ENCODE peak calls at places on chromosomes 4 and X, in nine cellular contexts. Q is HEK293T; S is M059J; N is HuH-7.5; G is NCI-H2171 treated with DMSO at 0.1 percent for 48 hours; M is COR-L47; C is type B pancreatic cell; H is SW480; A is stimulated activated CD4-positive, alpha-beta T cell treated with anti-CD3 and anti-CD28 coated beads, Interleukin-1b, Interleukin-23, amount 100 ng/mL, for 24 hours. I is an unnamed sample.

GRCh38 chrX:124534530-124534929 is 188.2 kb downstream of the SH2D1A start:
- DNase-seq in Q (no peak), S (no peak), N (no peak), G (no peak), M (no peak), C (no peak), H (no peak), A (no peak), I (no peak)

GRCh38 chr4:69044247-69044646 is 52.0 kb upstream of the UGT2B7 start:
- DNase-seq in Q (no peak), S (no peak), N (no peak), G (no peak), M (no peak), C (no peak), H (no peak), A (no peak), I (no peak)

GRCh38 chrX:63738696-63739095 is 46.3 kb downstream of the ARHGEF9 start:
- DNase-seq in Q (no peak), S (no peak), N (no peak), G (no peak), M (no peak), C (no peak), H (no peak), A (no peak), I (no peak)

GRCh38 chr4:114396808-114397207 is 201.8 kb upstream of the UGT8 start:
- DNase-seq in Q (no peak), S (peak), N (no peak), G (no peak), M (no peak), C (no peak), H (peak), A (no peak), I (peak)

GRCh38 chr4:84499065-84499982 is at the start of gene NKX6-1:
- DNase-seq in Q (peak), S (peak), N (no peak), G (peak), M (peak), C (peak), H (peak), A (no peak), I (peak)

GRCh38 chr4:73872331-73873108 is 3.3 kb downstream of the CXCL1 start:
- DNase-seq in Q (no peak), S (no peak), N (no peak), G (no peak), M (no peak), C (no peak), H (no peak), A (no peak), I (no peak)

GRCh38 chrX:54357414-54358377 is at the start of gene WNK3:
- DNase-seq in Q (peak), S (peak), N (no peak), G (peak), M (no peak), C (peak), H (no peak), A (peak), I (peak)

GRCh38 chr4:5712517-5712916 is 1.5 kb downstream of the EVC start:
- DNase-seq in Q (no peak), S (peak), N (no peak), G (no peak), M (no peak), C (no peak), H (no peak), A (no peak), I (peak)

GRCh38 chr4:108078024-108078733 is 88.5 kb downstream of the HADH start:
- DNase-seq in Q (no peak), S (no peak), N (no peak), G (no peak), M (no peak), C (no peak), H (no peak), A (no peak), I (peak)

GRCh38 chrX:134396174-134396573 is 63.8 kb upstream of the HPRT1 start:
- DNase-seq in Q (peak), S (peak), N (no peak), G (peak), M (no peak), C (no peak), H (peak), A (no peak), I (peak)

GRCh38 chr4:159363376-159363775 is 260.5 kb downstream of the RAPGEF2 start:
- DNase-seq in Q (no peak), S (peak), N (no peak), G (no peak), M (no peak), C (no peak), H (no peak), A (no peak), I (no peak)

GRCh38 chr4:68927165-68927564 is 24.4 kb downstream of the UGT2A3 start:
- DNase-seq in Q (no peak), S (no peak), N (no peak), G (no peak), M (no peak), C (no peak), H (no peak), A (no peak), I (no peak)

GRCh38 chr4:123452585-123452984 is 56.0 kb downstream of the SPRY1 start:
- DNase-seq in Q (no peak), S (peak), N (no peak), G (peak), M (peak), C (no peak), H (no peak), A (no peak), I (peak)

GRCh38 chr4:155107059-155107458 is 101.4 kb upstream of the NPY2R start:
- DNase-seq in Q (no peak), S (no peak), N (no peak), G (no peak), M (no peak), C (no peak), H (no peak), A (no peak), I (no peak)

GRCh38 chr4:100929753-100930152 is 411.9 kb upstream of the EMCN start:
- DNase-seq in Q (no peak), S (no peak), N (no peak), G (peak), M (peak), C (no peak), H (no peak), A (no peak), I (no peak)

GRCh38 chr4:118318931-118319330 is 33.9 kb downstream of the PRSS12 start:
- DNase-seq in Q (no peak), S (no peak), N (no peak), G (no peak), M (no peak), C (no peak), H (no peak), A (no peak), I (no peak)

GRCh38 chr4:38154251-38154650 is 194.1 kb downstream of the PTTG2 start:
- DNase-seq in Q (no peak), S (no peak), N (no peak), G (no peak), M (no peak), C (no peak), H (no peak), A (no peak), I (no peak)

GRCh38 chr4:105050896-105051295 is 95.8 kb upstream of the TET2 start:
- DNase-seq in Q (no peak), S (peak), N (no peak), G (no peak), M (no peak), C (no peak), H (no peak), A (no peak), I (peak)

GRCh38 chr4:124030038-124030638 is 633.5 kb downstream of the SPRY1 start:
- DNase-seq in Q (no peak), S (no peak), N (no peak), G (no peak), M (no peak), C (no peak), H (no peak), A (no peak), I (no peak)